ENCODE peak calls at places on chromosome 17, in seven cellular contexts. Q is body of pancreas; D is NCI-H345; K is mucosa of descending colon; Y is mammary epithelial cell; L is pons; C is activated T-helper 1 cell treated with anti-CD3 and anti-CD28 coated beads, Interleukin-12 subunit alpha, Interleukin-12 subunit beta, Interleukin-2, Interleukin-4 antibody, amounts not matched to agents 30 ng/mL and 10 ng/mL and 1 ng/mL, durations not matched to agents 14 hours and 24 hours and 36 hours. N is an unnamed sample.

GRCh38 chr17:78557598-78558039 is 19.6 kb downstream of the DNAH17 start:
- DNase-seq in C (no peak), Q (no peak), Y (peak), L (no peak), D (no peak), K (no peak), N (no peak)

GRCh38 chr17:80899402-80900268 is 92.0 kb upstream of the CHMP6 start:
- DNase-seq in D (peak), Y (peak), Q (peak), L (no peak), K (peak), C (peak), N (no peak)

GRCh38 chr17:64459284-64459747 is 10.4 kb downstream of the MILR1 start:
- DNase-seq in L (no peak), Q (no peak), C (no peak), Y (peak), D (no peak), K (no peak), N (no peak)

GRCh38 chr17:81125573-81126081 is 39.7 kb upstream of the PVALEF start:
- DNase-seq in L (no peak), K (no peak), C (no peak), D (peak), Q (no peak), Y (no peak), N (no peak)

GRCh38 chr17:63762106-63763078 is 11.0 kb downstream of the CCDC47 start:
- DNase-seq in Q (no peak), K (no peak), C (no peak), L (no peak), D (no peak), Y (no peak), N (no peak)

GRCh38 chr17:40542562-40543411 is 22.5 kb downstream of the CCR7 start:
- DNase-seq in C (no peak), Q (peak), K (peak), Y (peak), L (no peak), D (no peak), N (no peak)

GRCh38 chr17:81294512-81295030 is 536 bp downstream of the SLC38A10 start:
- DNase-seq in K (peak), C (peak), Q (peak), Y (peak), D (no peak), L (no peak), N (no peak)

GRCh38 chr17:31274252-31274651 is 22.8 kb downstream of the OMG start:
- DNase-seq in L (no peak), K (no peak), Q (no peak), C (no peak), D (no peak), Y (peak), N (no peak)

GRCh38 chr17:17540935-17541639 is 44.9 kb upstream of the RASD1 start:
- DNase-seq in Y (no peak), Q (no peak), C (no peak), D (no peak), K (no peak), L (no peak), N (no peak)

GRCh38 chr17:6786618-6787017 is 10.6 kb downstream of the FBXO39 start:
- DNase-seq in Y (peak), D (no peak), C (no peak), L (no peak), K (no peak), Q (no peak), N (peak)

GRCh38 chr17:50169121-50169764 is 3.4 kb downstream of the SGCA start:
- DNase-seq in Q (peak), L (no peak), C (peak), D (peak), Y (peak), K (peak), N (no peak)

GRCh38 chr17:62665599-62665998 is 38.1 kb downstream of the MRC2 start:
- DNase-seq in D (no peak), Y (no peak), C (no peak), K (no peak), L (no peak), Q (no peak), N (no peak)